ENCODE peak calls at places on chromosomes 13 and 19, in six cellular contexts. Q is aorta; D is substantia nigra; T is stimulated activated CD8-positive, alpha-beta memory T cell treated with anti-CD3 and anti-CD28 coated beads, Interleukin-7, amount 100 ng/mL, for 48 hours; B is NCI-H510A treated with DMSO at 0.1 percent for 48 hours; J is cardiac muscle cell. Y is an unnamed sample.

GRCh38 chr19:6375411-6376010 is at the start of gene PSPN:
- DNase-seq in B (no peak), Q (no peak), T (no peak), D (no peak), J (no peak), Y (no peak)

GRCh38 chr13:70080030-70080429 is 27.6 kb upstream of the ATXN8OS start:
- DNase-seq in Q (no peak), D (no peak), B (no peak), J (no peak), T (no peak), Y (no peak)

GRCh38 chr19:51333836-51334460 is 8.0 kb downstream of the VSIG10L start:
- DNase-seq in Q (peak), D (no peak), T (peak), J (no peak), B (no peak), Y (no peak)

GRCh38 chr19:55591555-55591954 is 7.8 kb downstream of the FIZ1 start:
- DNase-seq in T (no peak), J (no peak), B (no peak), D (no peak), Q (no peak), Y (no peak)

GRCh38 chr19:43664008-43664407 is 6.0 kb downstream of the PLAUR start:
- DNase-seq in J (no peak), Q (no peak), T (no peak), D (no peak), B (no peak), Y (no peak)

GRCh38 chr13:56900549-56901279 is 240.0 kb upstream of the PRR20A start:
- DNase-seq in B (no peak), D (no peak), T (no peak), Q (no peak), J (no peak), Y (no peak)

GRCh38 chr19:53504903-53505302 is 33.0 kb upstream of the ZNF331 start:
- DNase-seq in B (no peak), J (no peak), Q (no peak), T (no peak), D (no peak), Y (no peak)

GRCh38 chr19:677601-678380 is 1.6 kb downstream of the FSTL3 start:
- DNase-seq in B (no peak), D (no peak), Q (no peak), J (no peak), T (no peak), Y (no peak)

GRCh38 chr13:51291341-51291740 is 48.1 kb upstream of the SERPINE3 start:
- DNase-seq in B (no peak), Q (no peak), D (no peak), J (peak), T (no peak), Y (no peak)

GRCh38 chr13:87661471-87661870 is 9.7 kb upstream of the SLITRK5 start:
- DNase-seq in B (no peak), J (no peak), D (no peak), T (no peak), Q (no peak), Y (no peak)

GRCh38 chr13:107866007-107866665 is 349.2 kb downstream of the LIG4 start:
- DNase-seq in Q (no peak), T (no peak), B (peak), J (peak), D (no peak), Y (no peak)

GRCh38 chr13:51681037-51681678 is 96.9 kb downstream of the WDFY2 start:
- DNase-seq in J (peak), D (no peak), B (no peak), Q (no peak), T (no peak), Y (no peak)